ENCODE peak calls at places on chromosomes 13 and 19, in five cellular contexts. One of them, this sample, is unnamed.

GRCh38 chr19:33248104-33248503 is 22.5 kb upstream of the SLC7A10 start:
- DNase-seq in PC-9: no peak
- DNase-seq in fibroblast of lung: no peak
- DNase-seq in psoas muscle: no peak
- DNase-seq in astrocyte: no peak
- DNase-seq in this sample: no peak

GRCh38 chr13:83752141-83752540 is 130.1 kb downstream of the SLITRK1 start:
- DNase-seq in PC-9: no peak
- DNase-seq in fibroblast of lung: peak; percentile 5
- DNase-seq in psoas muscle: no peak
- DNase-seq in astrocyte: peak; percentile 60
- DNase-seq in this sample: peak; percentile 5

GRCh38 chr13:33509642-33510229 is 224.2 kb upstream of the STARD13 start:
- DNase-seq in PC-9: peak; percentile 35
- DNase-seq in fibroblast of lung: no peak
- DNase-seq in psoas muscle: peak; percentile 17
- DNase-seq in astrocyte: peak; percentile 62
- DNase-seq in this sample: no peak

GRCh38 chr13:111115051-111115840 is at the start of gene ARHGEF7:
- DNase-seq in PC-9: no peak
- DNase-seq in fibroblast of lung: no peak
- DNase-seq in psoas muscle: no peak
- DNase-seq in astrocyte: no peak
- DNase-seq in this sample: no peak

GRCh38 chr13:32150794-32151193 is 119.2 kb downstream of the FRY start:
- DNase-seq in PC-9: no peak
- DNase-seq in fibroblast of lung: peak; percentile 93
- DNase-seq in psoas muscle: peak; percentile 74
- DNase-seq in astrocyte: peak; percentile 85
- DNase-seq in this sample: no peak

GRCh38 chr19:19217110-19217509 is 5.4 kb downstream of the NCAN start:
- DNase-seq in PC-9: peak; percentile 15
- DNase-seq in fibroblast of lung: peak; percentile 19
- DNase-seq in psoas muscle: no peak
- DNase-seq in astrocyte: no peak
- DNase-seq in this sample: no peak

GRCh38 chr19:4636151-4636717 is 3.1 kb upstream of the TNFAIP8L1 start:
- DNase-seq in PC-9: peak; percentile 54
- DNase-seq in fibroblast of lung: peak; percentile 41
- DNase-seq in psoas muscle: peak; percentile 71
- DNase-seq in astrocyte: no peak
- DNase-seq in this sample: no peak

GRCh38 chr19:55619264-55619663 is 5.1 kb downstream of the ZNF784 start:
- DNase-seq in PC-9: no peak
- DNase-seq in fibroblast of lung: peak; percentile 80
- DNase-seq in psoas muscle: no peak
- DNase-seq in astrocyte: no peak
- DNase-seq in this sample: no peak

GRCh38 chr19:18772620-18773587 is 18.2 kb downstream of the COMP start:
- DNase-seq in PC-9: peak; percentile 44
- DNase-seq in fibroblast of lung: no peak
- DNase-seq in psoas muscle: no peak
- DNase-seq in astrocyte: no peak
- DNase-seq in this sample: no peak

GRCh38 chr13:105177265-105177900 is 1358.1 kb downstream of the EFNB2 start:
- DNase-seq in PC-9: no peak
- DNase-seq in fibroblast of lung: no peak
- DNase-seq in psoas muscle: no peak
- DNase-seq in astrocyte: no peak
- DNase-seq in this sample: no peak
- H3K27ac ChIP-seq in PC-9: no peak overlapping the region
- H3K27ac ChIP-seq in fibroblast of lung: no peak overlapping the region
- H3K27ac ChIP-seq in psoas muscle: no peak overlapping the region
- H3K27ac ChIP-seq in astrocyte: no peak overlapping the region
- H3K27ac ChIP-seq in this sample: no peak overlapping the region

DNA sequence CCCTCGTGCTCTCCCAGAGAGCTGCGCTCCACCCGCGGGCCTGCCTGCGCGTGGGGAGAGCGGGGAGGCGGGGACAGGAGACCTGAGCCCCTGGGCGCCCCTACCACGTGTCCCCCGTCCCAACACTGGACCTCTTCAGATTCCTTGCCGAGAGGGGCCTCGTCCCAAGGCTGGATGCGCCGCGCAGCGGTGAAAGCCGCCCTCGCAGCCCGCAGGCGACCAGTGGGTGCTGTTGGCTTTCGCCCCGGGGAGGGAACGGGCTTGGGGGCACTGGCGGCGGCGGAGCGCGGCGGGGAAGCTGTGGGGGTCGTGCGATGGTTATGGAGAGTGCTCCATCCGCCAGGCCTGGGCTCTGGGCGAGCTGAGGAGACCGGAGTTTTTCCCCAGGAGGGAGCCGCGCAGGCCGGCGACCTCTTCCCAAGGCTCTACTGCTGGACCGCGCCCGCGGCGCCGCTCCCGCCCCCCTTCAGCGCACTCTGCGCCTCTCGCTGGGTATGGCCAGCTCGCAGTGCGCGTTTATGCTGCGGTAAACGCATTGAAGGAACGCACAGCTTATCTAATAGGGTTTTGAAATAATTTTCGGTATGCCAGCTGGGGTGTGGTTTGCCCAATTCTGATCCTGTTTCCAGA is 17.2 kb upstream of the RNF17 start:
- DNase-seq in PC-9: no peak
- DNase-seq in fibroblast of lung: no peak
- DNase-seq in psoas muscle: no peak
- DNase-seq in astrocyte: no peak
- DNase-seq in this sample: no peak
- H3K4me3 ChIP-seq in PC-9: no peak overlapping the region
- H3K4me3 ChIP-seq in fibroblast of lung: no peak overlapping the region
- H3K4me3 ChIP-seq in psoas muscle: peak overlapping the region; percentile 56
- H3K4me3 ChIP-seq in astrocyte: peak overlapping the region; percentile 37
- H3K4me3 ChIP-seq in this sample: no peak overlapping the region

GRCh38 chr19:6793973-6794372 is 21.5 kb downstream of the VAV1 start:
- DNase-seq in PC-9: no peak
- DNase-seq in fibroblast of lung: no peak
- DNase-seq in psoas muscle: no peak
- DNase-seq in astrocyte: no peak
- DNase-seq in this sample: no peak
- H3K4me1 ChIP-seq in PC-9: peaks cover under 1% of the 10 kb centered on the region
- H3K4me1 ChIP-seq in fibroblast of lung: no peaks in the 10 kb centered on the region
- H3K4me1 ChIP-seq in psoas muscle: no peaks in the 10 kb centered on the region
- H3K4me1 ChIP-seq in astrocyte: no peaks in the 10 kb centered on the region
- H3K4me1 ChIP-seq in this sample: no peaks in the 10 kb centered on the region

GRCh38 chr19:1063030-1063908 is 3.7 kb upstream of the ARHGAP45 start:
- DNase-seq in PC-9: peak; percentile 31
- DNase-seq in fibroblast of lung: no peak
- DNase-seq in psoas muscle: peak; percentile 23
- DNase-seq in astrocyte: no peak
- DNase-seq in this sample: no peak
- H3K27ac ChIP-seq in PC-9: no peak overlapping the region
- H3K27ac ChIP-seq in fibroblast of lung: no peak overlapping the region
- H3K27ac ChIP-seq in psoas muscle: no peak overlapping the region
- H3K27ac ChIP-seq in astrocyte: no peak overlapping the region
- H3K27ac ChIP-seq in this sample: no peak overlapping the region

DNA sequence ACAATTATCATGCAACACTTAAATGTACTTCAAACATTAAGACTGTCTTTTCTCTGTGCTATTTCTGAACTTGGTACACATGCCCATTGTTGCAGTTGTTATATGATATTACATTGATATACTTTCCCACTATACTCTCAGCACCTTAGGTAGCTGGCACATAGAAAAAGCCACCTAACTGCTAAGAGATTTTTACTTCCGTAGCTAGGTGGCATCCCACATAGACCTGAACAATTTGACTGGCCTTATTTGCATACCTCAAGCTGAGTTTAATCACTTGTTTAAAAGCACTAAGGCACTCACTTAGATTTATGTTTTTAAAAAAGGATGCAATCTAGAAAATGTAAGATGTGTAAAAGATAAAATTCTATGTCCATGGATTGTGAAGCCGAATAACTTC is 194.2 kb downstream of the POU4F1 start:
- DNase-seq in PC-9: no peak
- DNase-seq in fibroblast of lung: no peak
- DNase-seq in psoas muscle: no peak
- DNase-seq in astrocyte: no peak
- DNase-seq in this sample: no peak
- H3K4me3 ChIP-seq in PC-9: no peak overlapping the region
- H3K4me3 ChIP-seq in fibroblast of lung: no peak overlapping the region
- H3K4me3 ChIP-seq in psoas muscle: no peak overlapping the region
- H3K4me3 ChIP-seq in astrocyte: no peak overlapping the region
- H3K4me3 ChIP-seq in this sample: no peak overlapping the region

This sample was measured in keratinocyte.